ENCODE peak calls at places on chromosomes 11 and 22, in nine cellular contexts. S, E, X, H, B, A, K, M and R are unnamed samples.

GRCh38 chr11:80116796-80117195 is 676.0 kb upstream of the TENM4 start:
- DNase-seq in B (no peak), K (no peak), X (no peak), E (no peak), M (no peak), S (no peak), A (no peak), H (no peak), R (no peak)

GRCh38 chr11:118851970-118852369 is 31.7 kb upstream of the CXCR5 start:
- DNase-seq in B (no peak), X (no peak), M (peak; percentile 53), H (no peak), A (no peak), S (no peak), K (no peak), E (no peak), R (no peak)

GRCh38 chr11:116777056-116777455 is 4.3 kb upstream of the BUD13 start:
- DNase-seq in A (no peak), X (no peak), S (no peak), B (no peak), M (no peak), H (no peak), K (no peak), E (no peak), R (no peak)

GRCh38 chr11:15764329-15764728 is 592.0 kb downstream of the SOX6 start:
- DNase-seq in E (no peak), B (no peak), M (no peak), H (no peak), S (no peak), X (no peak), A (no peak), K (no peak), R (no peak)

GRCh38 chr11:72730243-72730642 is 22.0 kb downstream of the ARAP1 start:
- DNase-seq in X (no peak), B (no peak), A (no peak), S (no peak), K (no peak), M (no peak), E (no peak), H (no peak), R (no peak)

GRCh38 chr11:67453816-67454732 is 1.1 kb upstream of the CABP4 start:
- DNase-seq in B (no peak), A (no peak), S (no peak), E (no peak), M (no peak), K (no peak), H (no peak), X (no peak), R (no peak)

GRCh38 chr11:112506852-112507251 is 246.2 kb upstream of the PLET1 start:
- DNase-seq in H (no peak), X (no peak), S (no peak), M (no peak), E (no peak), B (no peak), A (no peak), K (no peak), R (no peak)

GRCh38 chr22:37138879-37139561 is 10.7 kb downstream of the IL2RB start:
- DNase-seq in A (no peak), X (no peak), K (no peak), B (no peak), H (no peak), E (no peak), S (no peak), M (no peak), R (no peak)

GRCh38 chr11:68710445-68710844 is 26.1 kb downstream of the GAL start:
- DNase-seq in A (no peak), B (no peak), K (no peak), X (no peak), S (no peak), M (no peak), H (no peak), E (no peak), R (no peak)

GRCh38 chr11:112789481-112789880 is 171.7 kb upstream of the NCAM1 start:
- DNase-seq in B (no peak), S (no peak), X (no peak), A (no peak), M (no peak), H (no peak), E (no peak), K (no peak), R (no peak)

GRCh38 chr22:23696326-23696851 is 5.6 kb downstream of the RGL4 start:
- DNase-seq in M (peak; percentile 73), E (peak; percentile 44), S (peak; percentile 61), H (no peak), K (no peak), A (no peak), X (no peak), B (peak; percentile 74), R (peak; percentile 78)

GRCh38 chr11:132114185-132114584 is 743.8 kb downstream of the NTM start:
- DNase-seq in H (peak; percentile 79), B (no peak), S (no peak), M (no peak), K (no peak), A (peak; percentile 88), E (no peak), X (peak; percentile 26), R (no peak)

GRCh38 chr11:115501895-115502589 is 2.2 kb downstream of the CADM1 start:
- DNase-seq in E (no peak), A (peak; percentile 79), S (no peak), B (no peak), X (no peak), H (peak; percentile 61), K (no peak), M (no peak), R (no peak)

GRCh38 chr22:50691521-50691920 is 18.9 kb downstream of the SHANK3 start:
- DNase-seq in X (peak; percentile 45), H (no peak), B (peak; percentile 36), K (no peak), A (no peak), S (no peak), E (no peak), M (no peak), R (peak; percentile 24)

GRCh38 chr22:50274311-50274710 is 4.1 kb upstream of the MAPK11 start:
- DNase-seq in M (no peak), H (peak; percentile 13), K (no peak), A (no peak), X (no peak), S (peak; percentile 48), B (no peak), E (no peak), R (peak; percentile 40)